ENCODE peak calls at places on chromosomes 12 and 14, in nine cellular contexts. A is iris pigment epithelial cell; J is body of pancreas; X is activated CD4-positive, CD25-positive, alpha-beta regulatory T cell; F is HEK293T; H is cardiac fibroblast; G is KBM-7; C is adipocyte; Q is PC-3. Y is an unnamed sample.

GRCh38 chr12:39427360-39427808 is 15.5 kb downstream of the KIF21A start:
- DNase-seq in X (no peak), A (peak; percentile 62), J (no peak), H (no peak), F (no peak), Q (peak; percentile 53), G (no peak), C (peak; percentile 38), Y (no peak)

GRCh38 chr14:92516344-92516965 is 2.9 kb downstream of the RIN3 start:
- DNase-seq in A (no peak), C (no peak), H (no peak), F (no peak), Q (no peak), X (no peak), J (no peak), G (no peak), Y (no peak)

GRCh38 chr12:103948746-103949406 is 16.8 kb upstream of the TDG start:
- DNase-seq in X (no peak), J (no peak), C (no peak), G (no peak), F (no peak), A (no peak), H (no peak), Q (no peak), Y (no peak)

GRCh38 chr14:68451676-68452387 is 341.0 kb downstream of the ZFP36L1 start:
- DNase-seq in Q (no peak), H (peak; percentile 64), F (no peak), J (no peak), X (no peak), A (peak; percentile 45), C (peak; percentile 78), G (no peak), Y (no peak)

GRCh38 chr14:36580856-36581831 is 1.3 kb downstream of the NKX2-8 start:
- DNase-seq in G (no peak), Q (peak; percentile 48), J (peak; percentile 39), H (peak; percentile 27), C (peak; percentile 63), X (no peak), F (no peak), A (peak; percentile 25), Y (no peak)

GRCh38 chr12:30753233-30753632 is 1.5 kb downstream of the CAPRIN2 start:
- DNase-seq in X (no peak), C (peak; percentile 37), G (peak; percentile 68), J (no peak), Q (peak; percentile 43), H (peak; percentile 63), F (peak; percentile 58), A (peak; percentile 34), Y (no peak)

GRCh38 chr14:26175659-26176058 is 422.2 kb downstream of the NOVA1 start:
- DNase-seq in X (no peak), F (no peak), G (no peak), H (no peak), A (no peak), C (no peak), Q (no peak), J (no peak), Y (no peak)

GRCh38 chr12:16467304-16467703 is 119.9 kb downstream of the MGST1 start:
- DNase-seq in H (no peak), J (no peak), C (no peak), F (no peak), Q (no peak), G (no peak), A (no peak), X (no peak), Y (no peak)

GRCh38 chr12:5648692-5649338 is 216.9 kb downstream of the NTF3 start:
- DNase-seq in Q (peak; percentile 29), X (no peak), C (peak; percentile 79), A (no peak), J (no peak), G (peak; percentile 3), H (peak; percentile 4), F (peak; percentile 39), Y (no peak)

GRCh38 chr14:60724080-60724618 is at the start of gene SIX4:
- DNase-seq in J (peak; percentile 86), G (peak; percentile 77), Q (peak; percentile 98), H (peak; percentile 78), F (peak; percentile 80), C (peak; percentile 94), A (peak; percentile 92), X (no peak), Y (peak; percentile 26)

GRCh38 chr14:51547260-51547659 is 104.5 kb upstream of the FRMD6 start:
- DNase-seq in X (no peak), J (no peak), C (peak; percentile 97), H (peak; percentile 98), Q (peak; percentile 99), G (no peak), A (peak; percentile 100), F (peak; percentile 23), Y (peak; percentile 79)

GRCh38 chr12:102955926-102956737 is 1.3 kb upstream of the ASCL1 start:
- DNase-seq in F (no peak), Q (no peak), C (no peak), A (no peak), J (peak; percentile 29), G (no peak), X (no peak), H (no peak), Y (no peak)

GRCh38 chr14:78985668-78986073 is 815.5 kb downstream of the NRXN3 start:
- DNase-seq in F (no peak), C (peak; percentile 15), Q (no peak), G (no peak), X (no peak), H (no peak), J (no peak), A (peak; percentile 7), Y (no peak)

GRCh38 chr12:58750484-58750883 is 169.8 kb downstream of the LRIG3 start:
- DNase-seq in C (peak; percentile 89), F (no peak), G (no peak), Q (peak; percentile 70), X (no peak), J (no peak), H (peak; percentile 72), A (peak; percentile 96), Y (peak; percentile 8)

GRCh38 chr14:65231286-65231980 is 129.1 kb upstream of the MAX start:
- DNase-seq in F (no peak), H (no peak), J (no peak), A (no peak), C (no peak), X (no peak), Q (no peak), G (no peak), Y (no peak)

GRCh38 chr12:94057262-94058151 is 90.9 kb upstream of the PLXNC1 start:
- DNase-seq in G (no peak), F (no peak), X (no peak), H (peak; percentile 72), A (no peak), J (no peak), Q (no peak), C (peak; percentile 68), Y (peak; percentile 66)

Y was measured in COLO829.